ENCODE peak calls at places on chromosomes 16 and 17, in five cellular contexts. Z, Q, M, J and H are unnamed samples.

GRCh38 chr16:27920391-27920891 is 143.1 kb downstream of the GSG1L start:
- DNase-seq in M (peak), J (no peak), Q (no peak), Z (peak), H (peak)

GRCh38 chr16:58741166-58741565 is 7.0 kb upstream of the GOT2 start:
- DNase-seq in Z (no peak), Q (no peak), M (no peak), J (no peak), H (no peak)

GRCh38 chr16:14301150-14302030 is 230.3 kb downstream of the MRTFB start:
- DNase-seq in M (peak), J (no peak), Q (peak), Z (peak), H (no peak)

GRCh38 chr17:15409721-15410247 is 57.6 kb downstream of the CDRT4 start:
- DNase-seq in M (no peak), Z (no peak), Q (no peak), J (no peak), H (no peak)

GRCh38 chr16:81121474-81121990 is 25.3 kb upstream of the GCSH start:
- DNase-seq in J (no peak), M (no peak), Z (no peak), Q (no peak), H (no peak)

GRCh38 chr17:16106161-16106891 is 106.7 kb downstream of the TTC19 start:
- DNase-seq in Z (no peak), Q (no peak), J (no peak), M (peak), H (no peak)

GRCh38 chr16:26727801-26728200 is 338.9 kb upstream of the C16orf82 start:
- DNase-seq in Z (no peak), J (no peak), Q (no peak), M (no peak), H (no peak)

GRCh38 chr17:8162232-8162996 is at the start of gene VAMP2:
- DNase-seq in M (no peak), Q (peak), J (no peak), Z (peak), H (no peak)

GRCh38 chr17:28416703-28417311 is 10.8 kb upstream of the SLC46A1 start:
- DNase-seq in Z (peak), Q (peak), J (no peak), M (peak), H (peak)

GRCh38 chr16:85688586-85689284 is at the start of gene GINS2:
- DNase-seq in J (peak), M (peak), Z (peak), Q (peak), H (peak)
- TF ChIP-seq KDM1A in J (no peak), M (no peak), Z (no peak), Q (no peak), H (no peak)

DNA sequence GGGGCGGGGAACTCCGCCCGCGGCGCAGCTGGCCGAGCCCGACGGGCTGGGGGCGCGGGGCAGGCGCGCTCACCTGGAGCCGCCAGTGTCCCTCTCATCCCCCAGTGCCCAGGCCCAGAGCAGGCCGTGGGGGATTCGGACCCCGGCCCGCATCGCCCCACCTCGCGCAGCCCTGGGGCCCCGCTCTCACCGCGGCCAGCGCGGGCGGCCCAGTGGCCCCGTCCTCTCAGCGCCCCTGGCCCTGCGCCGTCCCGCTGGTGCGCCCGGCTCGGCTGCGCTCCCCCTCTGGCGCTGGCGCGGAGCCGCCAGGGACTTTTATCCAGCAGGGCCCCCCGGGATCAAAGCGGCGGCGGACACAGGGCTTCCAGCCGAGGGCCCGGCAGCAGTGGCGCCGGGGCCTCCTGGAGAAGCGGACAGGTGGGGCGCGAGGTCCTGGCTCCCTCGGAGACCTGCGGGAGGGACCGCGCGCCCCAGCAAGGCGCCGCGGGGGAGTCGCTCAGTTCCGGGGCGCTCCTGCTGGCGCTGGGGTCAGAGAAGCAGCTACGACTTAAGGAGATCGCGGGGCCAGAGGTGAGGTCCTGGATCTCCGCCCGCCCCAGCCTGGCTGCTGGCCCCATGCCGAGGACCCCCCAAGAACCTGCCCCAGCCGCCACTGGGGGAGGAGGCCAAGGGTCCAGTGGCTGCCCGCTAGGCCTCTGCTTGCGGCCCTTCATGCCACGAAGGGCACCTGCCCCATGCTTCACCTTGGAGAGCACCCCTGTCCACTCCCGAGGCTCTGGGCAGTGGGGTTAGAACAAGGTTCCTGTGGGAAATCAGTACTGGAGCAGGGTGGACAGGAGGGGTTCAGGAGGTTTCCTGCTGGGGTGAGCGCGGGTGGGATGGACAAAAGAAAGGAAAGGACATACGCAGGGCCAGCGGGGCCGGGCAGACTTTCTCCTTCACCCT is 839 bp upstream of the NOTUM start:
- DNase-seq in J (no peak), M (no peak), Z (no peak), Q (peak), H (peak)
- TF ChIP-seq KDM1A in J (no peak), M (no peak), Z (no peak), Q (no peak), H (no peak)

GRCh38 chr17:47225911-47226688 is 17.0 kb downstream of the MYL4 start:
- DNase-seq in M (no peak), J (no peak), Q (no peak), Z (no peak), H (no peak)
- TF ChIP-seq KDM1A in M (no peak), J (no peak), Q (no peak), Z (no peak), H (no peak)

GRCh38 chr16:2243031-2243528 is 6.8 kb downstream of the DNASE1L2 start:
- DNase-seq in J (no peak), Q (no peak), Z (peak), M (no peak), H (no peak)

GRCh38 chr16:2244926-2245795 is 6.2 kb downstream of the ECI1 start:
- DNase-seq in Z (no peak), M (no peak), Q (no peak), J (no peak), H (no peak)

GRCh38 chr16:2244301-2244700 is 7.1 kb downstream of the ECI1 start:
- DNase-seq in Q (no peak), J (no peak), M (no peak), Z (no peak), H (no peak)

GRCh38 chr16:2243781-2244180 is 7.5 kb downstream of the DNASE1L2 start:
- DNase-seq in Z (no peak), M (no peak), J (no peak), Q (no peak), H (no peak)

GRCh38 chr16:2242598-2242997 is 6.4 kb downstream of the DNASE1L2 start:
- DNase-seq in J (no peak), Q (no peak), Z (no peak), M (no peak), H (no peak)
- TF ChIP-seq KDM1A in J (no peak), Q (no peak), Z (no peak), M (no peak), H (no peak)

GRCh38 chr17:79633154-79633553 is 22.3 kb upstream of the RBFOX3 start:
- DNase-seq in Z (no peak), M (no peak), Q (no peak), J (no peak), H (peak)
- TF ChIP-seq KDM1A in Z (no peak), M (no peak), Q (no peak), J (no peak), H (no peak)

GRCh38 chr16:57262841-57263584 is 18.0 kb downstream of the ARL2BP start:
- DNase-seq in Z (no peak), J (no peak), Q (no peak), M (no peak), H (no peak)
- TF ChIP-seq KDM1A in Z (no peak), J (no peak), Q (no peak), M (no peak), H (no peak)

GRCh38 chr17:48553190-48553547 is 8.3 kb upstream of the HOXB2 start:
- DNase-seq in M (no peak), J (no peak), Q (no peak), Z (no peak), H (no peak)
- TF ChIP-seq KDM1A in M (no peak), J (no peak), Q (no peak), Z (no peak), H (no peak)

GRCh38 chr17:79623786-79624657 is 13.2 kb upstream of the RBFOX3 start:
- DNase-seq in Q (no peak), Z (no peak), M (no peak), J (no peak), H (no peak)
- TF ChIP-seq KDM1A in Q (no peak), Z (no peak), M (no peak), J (no peak), H (no peak)

DNA sequence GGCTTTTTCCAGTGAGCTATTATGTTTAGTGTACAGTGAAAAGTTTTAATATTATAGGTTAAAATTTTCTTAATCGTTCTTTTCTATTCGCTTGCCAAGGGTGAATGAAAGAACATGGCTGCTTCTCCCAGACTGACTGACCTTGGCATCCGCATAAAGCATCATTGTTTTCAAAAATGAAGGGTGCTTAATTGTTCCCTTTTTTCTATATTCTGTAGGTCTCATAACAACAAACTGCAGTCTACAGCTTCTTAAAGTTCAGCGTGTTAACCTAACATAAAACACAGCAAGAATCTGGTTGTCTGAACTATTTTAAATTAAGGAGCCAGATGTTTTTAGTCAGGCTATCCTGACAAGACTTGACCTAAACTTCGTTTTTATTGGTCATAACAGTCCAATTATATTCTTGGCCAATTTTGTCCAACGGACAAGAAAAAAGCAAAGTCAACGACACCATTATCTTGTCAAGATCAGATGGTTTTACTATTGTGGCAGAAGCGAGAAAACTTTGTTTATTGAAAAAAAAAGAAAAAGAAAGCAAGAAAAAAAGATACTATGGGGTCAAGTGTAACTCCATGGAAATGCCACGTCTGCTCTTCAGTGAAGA is 14.1 kb downstream of the C17orf58 start:
- DNase-seq in M (no peak), Q (no peak), Z (no peak), J (no peak), H (no peak)
- TF ChIP-seq KDM1A in M (no peak), Q (no peak), Z (no peak), J (no peak), H (no peak)